ENCODE peak calls at places on chromosomes 12 and 14, in seven cellular contexts. One of them, this sample, is unnamed.

GRCh38 chr12:116542345-116542950 is 16.7 kb upstream of the MAP1LC3B2 start:
- DNase-seq in ovary: no peak
- DNase-seq in AG04450: no peak
- DNase-seq in uterus: no peak
- DNase-seq in left lung: no peak
- DNase-seq in Peyer's patch: no peak
- DNase-seq in sigmoid colon: peak
- DNase-seq in this sample: no peak

GRCh38 chr12:530308-530707 is 70.6 kb downstream of the B4GALNT3 start:
- DNase-seq in ovary: no peak
- DNase-seq in AG04450: no peak
- DNase-seq in uterus: no peak
- DNase-seq in left lung: no peak
- DNase-seq in Peyer's patch: no peak
- DNase-seq in sigmoid colon: no peak
- DNase-seq in this sample: no peak

GRCh38 chr12:76255692-76256091 is 92.5 kb downstream of the BBS10 start:
- DNase-seq in ovary: no peak
- DNase-seq in AG04450: no peak
- DNase-seq in uterus: no peak
- DNase-seq in left lung: no peak
- DNase-seq in Peyer's patch: no peak
- DNase-seq in sigmoid colon: no peak
- DNase-seq in this sample: no peak

GRCh38 chr14:98369344-98369743 is 902.7 kb downstream of the BCL11B start:
- DNase-seq in ovary: no peak
- DNase-seq in AG04450: no peak
- DNase-seq in uterus: no peak
- DNase-seq in left lung: no peak
- DNase-seq in Peyer's patch: no peak
- DNase-seq in sigmoid colon: no peak
- DNase-seq in this sample: no peak

GRCh38 chr12:31280183-31280582 is 45.8 kb downstream of the SINHCAF start:
- DNase-seq in ovary: no peak
- DNase-seq in AG04450: no peak
- DNase-seq in uterus: no peak
- DNase-seq in left lung: no peak
- DNase-seq in Peyer's patch: no peak
- DNase-seq in sigmoid colon: no peak
- DNase-seq in this sample: no peak

GRCh38 chr12:41067941-41068645 is 120.0 kb upstream of the PDZRN4 start:
- DNase-seq in ovary: no peak
- DNase-seq in AG04450: no peak
- DNase-seq in uterus: no peak
- DNase-seq in left lung: no peak
- DNase-seq in Peyer's patch: no peak
- DNase-seq in sigmoid colon: no peak
- DNase-seq in this sample: no peak

GRCh38 chr14:73238262-73238852 is 1.1 kb downstream of the PAPLN start:
- DNase-seq in ovary: no peak
- DNase-seq in AG04450: peak
- DNase-seq in uterus: no peak
- DNase-seq in left lung: no peak
- DNase-seq in Peyer's patch: peak
- DNase-seq in sigmoid colon: peak
- DNase-seq in this sample: no peak

GRCh38 chr12:57846285-57846576 is 298 bp downstream of the CTDSP2 start:
- DNase-seq in ovary: no peak
- DNase-seq in AG04450: no peak
- DNase-seq in uterus: no peak
- DNase-seq in left lung: no peak
- DNase-seq in Peyer's patch: no peak
- DNase-seq in sigmoid colon: no peak
- DNase-seq in this sample: no peak

GRCh38 chr12:57523706-57524614 is 1.3 kb downstream of the MBD6 start:
- DNase-seq in ovary: peak
- DNase-seq in AG04450: no peak
- DNase-seq in uterus: no peak
- DNase-seq in left lung: no peak
- DNase-seq in Peyer's patch: no peak
- DNase-seq in sigmoid colon: no peak
- DNase-seq in this sample: no peak

GRCh38 chr14:73754911-73755360 is 40.8 kb upstream of the PNMA1 start:
- DNase-seq in ovary: peak
- DNase-seq in AG04450: no peak
- DNase-seq in uterus: peak
- DNase-seq in left lung: no peak
- DNase-seq in Peyer's patch: no peak
- DNase-seq in sigmoid colon: peak
- DNase-seq in this sample: peak

GRCh38 chr12:132310181-132311040 is 19.0 kb downstream of the GALNT9 start:
- DNase-seq in ovary: no peak
- DNase-seq in AG04450: no peak
- DNase-seq in uterus: no peak
- DNase-seq in left lung: peak
- DNase-seq in Peyer's patch: no peak
- DNase-seq in sigmoid colon: peak
- DNase-seq in this sample: peak

GRCh38 chr14:68199465-68200145 is 380.0 kb downstream of the RAD51B start:
- DNase-seq in ovary: peak
- DNase-seq in AG04450: no peak
- DNase-seq in uterus: peak
- DNase-seq in left lung: no peak
- DNase-seq in Peyer's patch: no peak
- DNase-seq in sigmoid colon: peak
- DNase-seq in this sample: peak

GRCh38 chr12:47920913-47921312 is 16.1 kb upstream of the VDR start:
- DNase-seq in ovary: no peak
- DNase-seq in AG04450: no peak
- DNase-seq in uterus: no peak
- DNase-seq in left lung: no peak
- DNase-seq in Peyer's patch: no peak
- DNase-seq in sigmoid colon: peak
- DNase-seq in this sample: no peak

GRCh38 chr14:80477388-80478160 is 266.3 kb upstream of the DIO2 start:
- DNase-seq in ovary: no peak
- DNase-seq in AG04450: no peak
- DNase-seq in uterus: no peak
- DNase-seq in left lung: no peak
- DNase-seq in Peyer's patch: no peak
- DNase-seq in sigmoid colon: no peak
- DNase-seq in this sample: no peak

GRCh38 chr12:48016373-48017020 is 12.2 kb upstream of the COL2A1 start:
- DNase-seq in ovary: no peak
- DNase-seq in AG04450: no peak
- DNase-seq in uterus: no peak
- DNase-seq in left lung: no peak
- DNase-seq in Peyer's patch: no peak
- DNase-seq in sigmoid colon: no peak
- DNase-seq in this sample: no peak

GRCh38 chr12:47218191-47218654 is 138.5 kb upstream of the AMIGO2 start:
- DNase-seq in ovary: no peak
- DNase-seq in AG04450: no peak
- DNase-seq in uterus: no peak
- DNase-seq in left lung: no peak
- DNase-seq in Peyer's patch: no peak
- DNase-seq in sigmoid colon: no peak
- DNase-seq in this sample: no peak

GRCh38 chr14:96698846-96699543 is 98.2 kb upstream of the VRK1 start:
- DNase-seq in ovary: no peak
- DNase-seq in AG04450: no peak
- DNase-seq in uterus: no peak
- DNase-seq in left lung: no peak
- DNase-seq in Peyer's patch: no peak
- DNase-seq in sigmoid colon: no peak
- DNase-seq in this sample: no peak

GRCh38 chr12:114371733-114372132 is 34.2 kb downstream of the TBX5 start:
- DNase-seq in ovary: no peak
- DNase-seq in AG04450: no peak
- DNase-seq in uterus: no peak
- DNase-seq in left lung: no peak
- DNase-seq in Peyer's patch: no peak
- DNase-seq in sigmoid colon: no peak
- DNase-seq in this sample: no peak

GRCh38 chr14:59254911-59255545 is 66.6 kb downstream of the DAAM1 start:
- DNase-seq in ovary: no peak
- DNase-seq in AG04450: no peak
- DNase-seq in uterus: peak
- DNase-seq in left lung: no peak
- DNase-seq in Peyer's patch: no peak
- DNase-seq in sigmoid colon: peak
- DNase-seq in this sample: no peak

GRCh38 chr12:126831115-126831514 is 1435.9 kb upstream of the TMEM132C start:
- DNase-seq in ovary: no peak
- DNase-seq in AG04450: no peak
- DNase-seq in uterus: no peak
- DNase-seq in left lung: no peak
- DNase-seq in Peyer's patch: no peak
- DNase-seq in sigmoid colon: no peak
- DNase-seq in this sample: no peak

GRCh38 chr14:101973356-101973755 is 9.0 kb downstream of the DYNC1H1 start:
- DNase-seq in ovary: no peak
- DNase-seq in AG04450: no peak
- DNase-seq in uterus: no peak
- DNase-seq in left lung: no peak
- DNase-seq in Peyer's patch: no peak
- DNase-seq in sigmoid colon: no peak
- DNase-seq in this sample: no peak

GRCh38 chr12:92142251-92142896 is 3.3 kb downstream of the BTG1 start:
- DNase-seq in ovary: no peak
- DNase-seq in AG04450: no peak
- DNase-seq in uterus: no peak
- DNase-seq in left lung: no peak
- DNase-seq in Peyer's patch: no peak
- DNase-seq in sigmoid colon: no peak
- DNase-seq in this sample: no peak
- H3K27ac ChIP-seq in ovary: no peak
- H3K27ac ChIP-seq in AG04450: no peak
- H3K27ac ChIP-seq in uterus: peak
- H3K27ac ChIP-seq in left lung: peak
- H3K27ac ChIP-seq in Peyer's patch: peak
- H3K27ac ChIP-seq in sigmoid colon: peak
- H3K27ac ChIP-seq in this sample: no peak

DNA sequence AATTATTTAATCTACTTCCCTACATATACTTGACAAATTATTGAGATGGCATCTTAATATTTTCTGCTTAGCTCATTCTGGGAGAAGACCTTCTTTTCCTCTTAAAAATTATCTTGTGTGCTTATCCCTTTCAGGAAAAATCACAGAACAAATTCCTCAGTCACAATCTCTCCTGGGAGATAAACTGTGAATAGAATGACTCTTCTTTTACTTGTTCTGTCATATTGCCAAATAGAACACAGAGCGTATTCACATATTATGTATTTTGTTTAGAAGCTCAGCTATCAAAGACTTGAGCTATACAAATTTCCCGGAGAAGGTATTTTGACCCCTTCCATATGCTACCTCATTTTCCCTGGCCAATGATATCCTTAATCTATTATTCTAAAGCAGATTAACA is 146.7 kb downstream of the TMEM117 start:
- DNase-seq in ovary: no peak
- DNase-seq in AG04450: no peak
- DNase-seq in uterus: no peak
- DNase-seq in left lung: no peak
- DNase-seq in Peyer's patch: no peak
- DNase-seq in sigmoid colon: no peak
- DNase-seq in this sample: no peak
- H3K4me3 ChIP-seq in ovary: no peak
- H3K4me3 ChIP-seq in AG04450: no peak
- H3K4me3 ChIP-seq in uterus: no peak
- H3K4me3 ChIP-seq in left lung: no peak
- H3K4me3 ChIP-seq in Peyer's patch: no peak
- H3K4me3 ChIP-seq in sigmoid colon: no peak
- H3K4me3 ChIP-seq in this sample: no peak

GRCh38 chr12:3750616-3751015 is 2.3 kb downstream of the CRACR2A start:
- DNase-seq in ovary: no peak
- DNase-seq in AG04450: no peak
- DNase-seq in uterus: no peak
- DNase-seq in left lung: no peak
- DNase-seq in Peyer's patch: no peak
- DNase-seq in sigmoid colon: no peak
- DNase-seq in this sample: no peak

GRCh38 chr12:3752096-3752709 is 706 bp downstream of the CRACR2A start:
- DNase-seq in ovary: peak
- DNase-seq in AG04450: no peak
- DNase-seq in uterus: peak
- DNase-seq in left lung: peak
- DNase-seq in Peyer's patch: peak
- DNase-seq in sigmoid colon: no peak
- DNase-seq in this sample: peak

GRCh38 chr12:3751151-3752095 is 1.5 kb downstream of the CRACR2A start:
- DNase-seq in ovary: no peak
- DNase-seq in AG04450: no peak
- DNase-seq in uterus: no peak
- DNase-seq in left lung: no peak
- DNase-seq in Peyer's patch: no peak
- DNase-seq in sigmoid colon: no peak
- DNase-seq in this sample: no peak

GRCh38 chr12:3753549-3754284 is 808 bp upstream of the CRACR2A start:
- DNase-seq in ovary: peak
- DNase-seq in AG04450: no peak
- DNase-seq in uterus: peak
- DNase-seq in left lung: no peak
- DNase-seq in Peyer's patch: no peak
- DNase-seq in sigmoid colon: peak
- DNase-seq in this sample: peak

GRCh38 chr12:3752741-3753486 is at the start of gene CRACR2A:
- DNase-seq in ovary: peak
- DNase-seq in AG04450: peak
- DNase-seq in uterus: peak
- DNase-seq in left lung: peak
- DNase-seq in Peyer's patch: peak
- DNase-seq in sigmoid colon: peak
- DNase-seq in this sample: peak
- H3K27ac ChIP-seq in ovary: peak
- H3K27ac ChIP-seq in AG04450: no peak
- H3K27ac ChIP-seq in uterus: peak
- H3K27ac ChIP-seq in left lung: peak
- H3K27ac ChIP-seq in Peyer's patch: peak
- H3K27ac ChIP-seq in sigmoid colon: peak
- H3K27ac ChIP-seq in this sample: no peak

GRCh38 chr12:129102233-129102632 is 249.0 kb downstream of the GLT1D1 start:
- DNase-seq in ovary: no peak
- DNase-seq in AG04450: no peak
- DNase-seq in uterus: no peak
- DNase-seq in left lung: no peak
- DNase-seq in Peyer's patch: no peak
- DNase-seq in sigmoid colon: no peak
- DNase-seq in this sample: no peak

GRCh38 chr12:129096968-129097367 is 243.7 kb downstream of the GLT1D1 start:
- DNase-seq in ovary: no peak
- DNase-seq in AG04450: no peak
- DNase-seq in uterus: no peak
- DNase-seq in left lung: no peak
- DNase-seq in Peyer's patch: no peak
- DNase-seq in sigmoid colon: no peak
- DNase-seq in this sample: no peak

GRCh38 chr12:129096184-129096583 is 242.9 kb downstream of the GLT1D1 start:
- DNase-seq in ovary: no peak
- DNase-seq in AG04450: no peak
- DNase-seq in uterus: no peak
- DNase-seq in left lung: no peak
- DNase-seq in Peyer's patch: no peak
- DNase-seq in sigmoid colon: no peak
- DNase-seq in this sample: no peak

GRCh38 chr12:129097451-129097850 is 244.2 kb downstream of the GLT1D1 start:
- DNase-seq in ovary: no peak
- DNase-seq in AG04450: no peak
- DNase-seq in uterus: no peak
- DNase-seq in left lung: no peak
- DNase-seq in Peyer's patch: no peak
- DNase-seq in sigmoid colon: no peak
- DNase-seq in this sample: no peak

GRCh38 chr12:129101404-129101803 is 248.1 kb downstream of the GLT1D1 start:
- DNase-seq in ovary: no peak
- DNase-seq in AG04450: no peak
- DNase-seq in uterus: no peak
- DNase-seq in left lung: no peak
- DNase-seq in Peyer's patch: no peak
- DNase-seq in sigmoid colon: no peak
- DNase-seq in this sample: no peak
- H3K4me3 ChIP-seq in ovary: no peak
- H3K4me3 ChIP-seq in AG04450: no peak
- H3K4me3 ChIP-seq in uterus: no peak
- H3K4me3 ChIP-seq in left lung: no peak
- H3K4me3 ChIP-seq in Peyer's patch: no peak
- H3K4me3 ChIP-seq in sigmoid colon: no peak
- H3K4me3 ChIP-seq in this sample: no peak

This sample was measured in right cardiac atrium.